ENCODE peak calls at places on chromosomes 3 and 15, in six cellular contexts. S is esophagus muscularis mucosa, D is adrenal gland, P is left lung, V is tibial artery, M is epithelial cell of esophagus. H is an unnamed sample.
A peak's percentile ranks its signal among the peaks of the same experiment; 100 is the strongest.

GRCh38 chr15:40106203-40107161 is 2.2 kb downstream of the BMF start:
- DNase-seq in S (no peak), D (peak; percentile 77), P (peak; percentile 86), V (peak; percentile 85), M (peak; percentile 92), H (no peak)

GRCh38 chr15:96326551-96327154 is 3.8 kb upstream of the NR2F2 start:
- DNase-seq in S (no peak), D (peak; percentile 60), P (peak; percentile 46), V (peak; percentile 58), M (peak; percentile 63), H (peak; percentile 46)

GRCh38 chr15:48352474-48353072 is 21.3 kb downstream of the DUT start:
- DNase-seq in S (no peak), D (peak; percentile 59), P (peak; percentile 39), V (peak; percentile 46), M (peak; percentile 79), H (no peak)

GRCh38 chr3:103791786-103792515 is 1357.1 kb downstream of the ZPLD1 start:
- DNase-seq in S (no peak), D (no peak), P (no peak), V (no peak), M (peak; percentile 60), H (no peak)

GRCh38 chr3:113625724-113626348 is 70.6 kb downstream of the USF3 start:
- DNase-seq in S (no peak), D (no peak), P (no peak), V (no peak), M (no peak), H (no peak)

GRCh38 chr15:51776952-51777574 is 25.7 kb downstream of the TMOD2 start:
- DNase-seq in S (peak; percentile 95), D (peak; percentile 72), P (no peak), V (peak; percentile 50), M (peak; percentile 98), H (peak; percentile 45)

GRCh38 chr15:31508656-31509055 is 182.0 kb downstream of the KLF13 start:
- DNase-seq in S (peak; percentile 85), D (no peak), P (no peak), V (no peak), M (no peak), H (no peak)

GRCh38 chr3:64158334-64158733 is 66.9 kb downstream of the PRICKLE2 start:
- DNase-seq in S (no peak), D (peak; percentile 26), P (no peak), V (no peak), M (peak; percentile 72), H (no peak)

GRCh38 chr3:30343067-30343831 is 263.2 kb upstream of the TGFBR2 start:
- DNase-seq in S (no peak), D (no peak), P (no peak), V (no peak), M (no peak), H (no peak)

GRCh38 chr3:43686700-43687498 is 3.8 kb upstream of the ABHD5 start:
- DNase-seq in S (no peak), D (no peak), P (no peak), V (no peak), M (no peak), H (no peak)

GRCh38 chr15:100849021-100849831 is 30.4 kb upstream of the ALDH1A3 start:
- DNase-seq in S (no peak), D (no peak), P (peak; percentile 47), V (no peak), M (peak; percentile 54), H (no peak)

GRCh38 chr3:69254351-69254750 is 131.5 kb downstream of the FRMD4B start:
- DNase-seq in S (no peak), D (no peak), P (no peak), V (no peak), M (no peak), H (no peak)

GRCh38 chr15:81942655-81943054 is 103.2 kb downstream of the MEX3B start:
- DNase-seq in S (no peak), D (no peak), P (no peak), V (no peak), M (no peak), H (no peak)

GRCh38 chr15:87408902-87409301 is 847.6 kb downstream of the NTRK3 start:
- DNase-seq in S (no peak), D (no peak), P (no peak), V (no peak), M (no peak), H (no peak)

GRCh38 chr3:70606018-70606417 is 293.6 kb upstream of the MDFIC2 start:
- DNase-seq in S (no peak), D (no peak), P (no peak), V (no peak), M (no peak), H (no peak)

GRCh38 chr3:150975992-150976368 is 3.5 kb upstream of the CLRN1 start:
- DNase-seq in S (no peak), D (no peak), P (no peak), V (no peak), M (no peak), H (no peak)

GRCh38 chr3:78430741-78431140 is 1337.1 kb downstream of the ROBO1 start:
- DNase-seq in S (no peak), D (no peak), P (no peak), V (no peak), M (no peak), H (peak; percentile 8)

GRCh38 chr3:196812853-196813252 is 54.9 kb upstream of the SENP5 start:
- DNase-seq in S (no peak), D (no peak), P (no peak), V (no peak), M (no peak), H (no peak)

GRCh38 chr3:42149537-42150426 is 58.6 kb downstream of the TRAK1 start:
- DNase-seq in S (no peak), D (no peak), P (peak; percentile 81), V (no peak), M (peak; percentile 52), H (no peak)

GRCh38 chr3:111385971-111386495 is 156.0 kb upstream of the CD96 start:
- DNase-seq in S (no peak), D (no peak), P (no peak), V (no peak), M (no peak), H (no peak)

GRCh38 chr15:82641129-82641798 is 5.9 kb downstream of the CPEB1 start:
- DNase-seq in S (no peak), D (no peak), P (no peak), V (no peak), M (no peak), H (no peak)

GRCh38 chr3:66405701-66406091 is 95.1 kb downstream of the LRIG1 start:
- DNase-seq in S (no peak), D (peak; percentile 41), P (no peak), V (peak; percentile 68), M (peak; percentile 27), H (peak; percentile 52)

GRCh38 chr15:61327019-61327631 is 98.0 kb upstream of the RORA start:
- DNase-seq in S (no peak), D (no peak), P (no peak), V (no peak), M (peak; percentile 7), H (no peak)

GRCh38 chr3:174907027-174907426 is 47.9 kb downstream of the NAALADL2 start:
- DNase-seq in S (no peak), D (no peak), P (no peak), V (no peak), M (peak; percentile 41), H (no peak)

GRCh38 chr3:121748638-121749275 is 784 bp downstream of the GOLGB1 start:
- DNase-seq in S (no peak), D (peak; percentile 85), P (peak; percentile 69), V (no peak), M (peak; percentile 75), H (peak; percentile 10)

GRCh38 chr15:69143756-69144436 is 16.5 kb upstream of the GLCE start:
- DNase-seq in S (no peak), D (no peak), P (no peak), V (no peak), M (no peak), H (no peak)

DNA sequence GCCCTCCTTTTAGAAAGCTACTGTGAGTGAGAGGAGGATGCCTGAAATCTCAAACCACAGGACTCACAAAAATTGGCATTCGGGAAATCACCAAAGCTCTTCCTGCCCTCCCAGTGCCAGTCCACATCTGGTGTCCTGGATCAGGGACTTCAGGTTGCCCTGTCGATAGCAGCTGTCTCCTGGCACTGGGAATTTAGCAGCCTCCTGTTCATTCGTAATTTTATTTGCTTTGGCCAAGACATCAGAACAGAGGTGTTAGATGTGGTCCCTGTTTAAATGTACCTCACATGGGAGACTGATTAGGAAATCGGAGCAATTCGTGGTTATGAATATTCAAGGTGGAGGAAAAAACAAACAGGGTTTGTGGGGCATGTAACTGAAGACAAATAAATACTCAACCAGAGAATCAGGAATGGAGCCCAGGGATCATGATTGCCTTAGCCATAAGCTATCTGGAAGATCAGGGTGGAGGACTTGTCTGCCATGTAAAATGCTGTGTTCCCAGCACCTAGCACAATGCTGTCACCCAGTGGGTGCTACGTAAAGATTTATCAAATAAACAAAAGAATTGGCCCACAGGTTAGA is 265.2 kb upstream of the PROK2 start:
- DNase-seq in S (no peak), D (no peak), P (no peak), V (no peak), M (no peak), H (no peak)
- TF ChIP-seq CTCF in S (no peak), D (no peak), P (no peak), V (no peak), M (no peak), H (no peak)

DNA sequence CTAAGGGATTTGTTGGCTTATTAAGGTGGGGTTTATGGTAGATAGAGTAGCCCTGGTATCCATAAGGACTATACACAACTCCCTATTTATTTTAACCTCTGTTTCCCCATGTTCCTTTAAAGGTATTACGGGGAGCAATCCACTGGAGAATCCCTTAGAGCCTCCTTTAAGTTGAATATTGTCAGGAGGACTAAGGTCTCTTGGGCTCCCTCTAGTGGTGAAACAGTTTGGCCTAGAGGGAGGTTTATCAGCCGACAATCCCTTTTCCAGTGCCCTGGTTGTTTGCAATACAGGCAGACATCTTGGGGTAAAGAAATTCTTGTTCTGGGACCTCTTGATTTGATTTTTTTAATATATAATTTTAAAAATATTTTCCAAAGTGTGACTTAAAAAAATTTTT is 12.9 kb downstream of the OPA1 start:
- DNase-seq in S (no peak), D (peak; percentile 45), P (no peak), V (peak; percentile 39), M (peak; percentile 78), H (peak; percentile 16)
- H3K4me3 ChIP-seq in S (no peak overlapping the region), D (no peak overlapping the region), P (no peak overlapping the region), V (no peak overlapping the region), M (no peak overlapping the region), H (no peak overlapping the region)

GRCh38 chr15:33007295-33007855 is 187.1 kb downstream of the FMN1 start:
- DNase-seq in S (no peak), D (no peak), P (no peak), V (no peak), M (peak; percentile 40), H (no peak)
- TF ChIP-seq CTCF in S (no peak), D (no peak), P (no peak), V (no peak), M (peak; percentile 55), H (no peak)

DNA sequence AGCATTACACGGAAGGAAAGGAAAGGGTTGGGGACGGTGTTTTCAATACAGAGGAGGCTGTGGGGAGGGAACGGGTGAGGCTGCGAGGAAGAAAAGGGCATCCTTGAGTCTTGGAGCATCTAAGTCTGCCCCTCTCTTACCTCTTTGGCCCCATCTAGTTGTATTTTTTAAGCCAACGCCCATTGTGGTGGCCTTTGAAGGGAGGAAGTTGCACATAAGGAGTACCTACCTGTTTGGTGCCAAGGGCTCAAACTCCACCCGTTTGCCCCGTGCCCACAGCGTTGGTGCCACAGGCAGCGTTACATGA is 146.1 kb upstream of the UMPS start:
- DNase-seq in S (no peak), D (no peak), P (no peak), V (no peak), M (no peak), H (no peak)
- H3K4me3 ChIP-seq in S (peak overlapping the region; percentile 53), D (no peak overlapping the region), P (peak overlapping the region; percentile 40), V (peak overlapping the region; percentile 60), M (no peak overlapping the region), H (peak overlapping the region; percentile 45)

H was measured in AG09309.